ENCODE peak calls at places on chromosomes 16 and 17, in eight cellular contexts. K is T-cell, I is astrocyte of the cerebellum, Q is NCI-H2171 treated with DMSO at 0.1 percent for 48 hours, S is memory B cell, D is cardiac fibroblast, J is SK-N-DZ, F is NB4. L is an unnamed sample.

GRCh38 chr17:78717431-78717980 is 64.6 kb downstream of the CYTH1 start:
- DNase-seq in K (no peak), I (no peak), Q (peak), S (no peak), D (peak), J (peak), F (no peak), L (no peak)

GRCh38 chr17:44773140-44773539 is 14.4 kb downstream of the ADAM11 start:
- DNase-seq in K (no peak), I (no peak), Q (no peak), S (no peak), D (no peak), J (peak), F (no peak), L (no peak)

GRCh38 chr17:49509588-49509917 is 14.5 kb downstream of the NGFR start:
- DNase-seq in K (no peak), I (no peak), Q (no peak), S (no peak), D (no peak), J (no peak), F (no peak), L (no peak)

GRCh38 chr17:32519769-32520701 is 33.2 kb downstream of the CDK5R1 start:
- DNase-seq in K (peak), I (no peak), Q (peak), S (no peak), D (no peak), J (peak), F (no peak), L (peak)

GRCh38 chr16:30768583-30769181 is 6.6 kb downstream of the RNF40 start:
- DNase-seq in K (no peak), I (no peak), Q (no peak), S (no peak), D (no peak), J (no peak), F (no peak), L (no peak)

GRCh38 chr17:45043268-45043681 is 8.2 kb downstream of the DCAKD start:
- DNase-seq in K (no peak), I (no peak), Q (no peak), S (no peak), D (no peak), J (no peak), F (no peak), L (peak)

GRCh38 chr17:55654015-55654414 is 68.6 kb downstream of the TMEM100 start:
- DNase-seq in K (no peak), I (no peak), Q (no peak), S (no peak), D (no peak), J (no peak), F (no peak), L (no peak)

GRCh38 chr17:41308918-41309359 is at the start of gene KRTAP16-1:
- DNase-seq in K (no peak), I (no peak), Q (no peak), S (peak), D (no peak), J (no peak), F (no peak), L (no peak)

GRCh38 chr17:13074026-13074425 is 56.2 kb upstream of the ELAC2 start:
- DNase-seq in K (no peak), I (no peak), Q (no peak), S (no peak), D (peak), J (no peak), F (peak), L (peak)

GRCh38 chr16:787261-787966 is 767 bp downstream of the RPUSD1 start:
- DNase-seq in K (no peak), I (no peak), Q (no peak), S (no peak), D (no peak), J (no peak), F (no peak), L (no peak)

GRCh38 chr17:61981323-61981722 is 53.5 kb upstream of the INTS2 start:
- DNase-seq in K (no peak), I (no peak), Q (no peak), S (no peak), D (no peak), J (no peak), F (no peak), L (peak)

GRCh38 chr17:39972271-39972670 is 8.3 kb upstream of the PSMD3 start:
- DNase-seq in K (no peak), I (no peak), Q (no peak), S (no peak), D (peak), J (no peak), F (peak), L (no peak)

GRCh38 chr16:89373355-89374110 is 116.8 kb downstream of the ANKRD11 start:
- DNase-seq in K (no peak), I (no peak), Q (no peak), S (no peak), D (peak), J (no peak), F (no peak), L (no peak)